ENCODE peak calls at places on chromosomes 2 and 18, in four cellular contexts. W is lower lobe of right lung, T is AG04450, C is WTC11. N is an unnamed sample.

GRCh38 chr2:94995516-94995915 is 30.0 kb upstream of the MAL start:
- DNase-seq in T (no peak), C (no peak), W (peak), N (no peak)

GRCh38 chr2:75787532-75788132 is 76.9 kb upstream of the GCFC2 start:
- DNase-seq in T (no peak), W (no peak), C (no peak), N (no peak)

GRCh38 chr18:49055787-49056186 is 105.0 kb upstream of the SMAD7 start:
- DNase-seq in C (no peak), W (peak), T (no peak), N (no peak)

GRCh38 chr2:68464651-68465050 is 2.4 kb downstream of the FBXO48 start:
- DNase-seq in T (no peak), W (no peak), C (no peak), N (no peak)

GRCh38 chr2:119474371-119475224 is 42.9 kb downstream of the TMEM37 start:
- DNase-seq in C (no peak), W (no peak), T (no peak), N (no peak)

GRCh38 chr2:26979761-26980160 is 9.3 kb downstream of the MAPRE3 start:
- DNase-seq in C (no peak), T (no peak), W (no peak), N (no peak)

GRCh38 chr2:24861500-24861899 is 58.5 kb downstream of the ADCY3 start:
- DNase-seq in W (no peak), C (no peak), T (no peak), N (no peak)

GRCh38 chr2:238968616-238969394 is 120.9 kb downstream of the TWIST2 start:
- DNase-seq in T (no peak), W (no peak), C (no peak), N (no peak)

GRCh38 chr2:232831496-232831895 is 38.6 kb upstream of the SNORC start:
- DNase-seq in T (no peak), C (no peak), W (no peak), N (no peak)

GRCh38 chr18:35619468-35619867 is 37.9 kb downstream of the GALNT1 start:
- DNase-seq in T (no peak), W (no peak), C (no peak), N (no peak)

GRCh38 chr18:35049111-35050003 is 8.1 kb downstream of the MAPRE2 start:
- DNase-seq in T (no peak), W (no peak), C (no peak), N (no peak)

GRCh38 chr2:33221046-33221784 is 255.2 kb upstream of the RASGRP3 start:
- DNase-seq in T (no peak), W (no peak), C (no peak), N (no peak)

GRCh38 chr2:69026026-69026425 is 13.0 kb downstream of the ANTXR1 start:
- DNase-seq in C (peak), T (no peak), W (no peak), N (no peak)

GRCh38 chr2:124027182-124027581 is 2.1 kb downstream of the CNTNAP5 start:
- DNase-seq in W (no peak), C (peak), T (no peak), N (peak)

GRCh38 chr2:47653909-47654789 is 128.8 kb upstream of the MSH6 start:
- DNase-seq in C (peak), W (no peak), T (no peak), N (no peak)

GRCh38 chr2:130358420-130359350 is 2.8 kb downstream of the PTPN18 start:
- DNase-seq in C (no peak), W (no peak), T (no peak), N (no peak)

GRCh38 chr18:58781627-58782194 is 83.0 kb upstream of the ZNF532 start:
- DNase-seq in W (peak), T (no peak), C (peak), N (peak)

GRCh38 chr2:128772671-128773070 is 454.0 kb upstream of the HS6ST1 start:
- DNase-seq in W (no peak), T (no peak), C (no peak), N (no peak)

DNA sequence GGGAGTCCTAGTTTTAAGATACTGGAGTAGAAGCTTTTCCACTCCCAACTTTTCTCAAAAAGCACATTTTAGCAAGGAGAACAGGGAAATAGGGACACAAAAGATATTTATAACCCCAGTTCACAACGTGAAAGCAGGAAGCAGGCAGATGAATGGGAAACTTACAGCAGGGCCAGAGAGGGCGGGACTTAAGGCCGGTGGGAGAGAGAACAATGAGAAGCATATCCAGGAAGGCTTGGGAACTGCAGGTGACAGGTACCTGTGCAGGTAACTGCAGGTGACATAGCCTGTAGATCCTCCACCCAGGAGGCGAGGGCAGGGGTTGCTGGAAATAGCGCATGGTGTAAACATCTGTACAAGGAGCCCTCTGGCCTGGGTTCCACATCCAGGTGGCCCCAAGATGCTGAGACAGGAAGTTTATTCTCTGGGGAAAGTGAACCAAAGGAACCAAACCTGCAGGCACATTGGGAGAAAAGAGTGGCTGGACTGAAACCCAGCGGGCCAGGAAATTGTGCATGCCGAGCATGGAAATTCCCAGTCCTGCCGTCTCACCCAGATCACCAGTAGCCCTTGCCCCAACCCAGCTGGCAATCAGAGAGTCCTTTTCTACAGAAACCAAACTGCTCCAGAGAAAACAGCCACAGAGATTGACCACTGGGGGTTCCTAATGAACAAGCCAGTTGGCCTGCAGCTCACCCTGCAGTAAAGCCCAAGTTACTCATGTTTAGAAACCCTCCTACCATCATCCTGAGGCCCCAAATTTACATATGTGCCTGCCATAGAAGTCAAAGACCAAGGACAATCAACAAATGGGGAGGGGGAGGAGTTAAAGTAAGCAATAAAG is 24.3 kb upstream of the COL6A3 start:
- DNase-seq in T (no peak), C (peak), W (no peak), N (peak)
- TF ChIP-seq CTCF in T (no peak), C (no peak), W (no peak), N (no peak)

GRCh38 chr2:240858321-240858720 is 10.3 kb upstream of the AGXT start:
- DNase-seq in T (no peak), W (no peak), C (no peak), N (no peak)

GRCh38 chr2:240855670-240856069 is 13.0 kb upstream of the AGXT start:
- DNase-seq in T (no peak), W (no peak), C (no peak), N (no peak)

GRCh38 chr2:240857039-240858008 is 11.3 kb upstream of the AGXT start:
- DNase-seq in T (no peak), W (no peak), C (no peak), N (no peak)

GRCh38 chr2:240858871-240859270 is 9.8 kb upstream of the AGXT start:
- DNase-seq in C (no peak), W (no peak), T (no peak), N (no peak)

GRCh38 chr2:240856151-240856980 is 12.3 kb upstream of the AGXT start:
- DNase-seq in T (no peak), W (no peak), C (peak), N (no peak)
- TF ChIP-seq CTCF in T (no peak), W (no peak), C (peak), N (no peak)

GRCh38 chr2:85131116-85131515 is 2.1 kb upstream of the TCF7L1 start:
- DNase-seq in C (peak), T (no peak), W (no peak), N (no peak)
- TF ChIP-seq CTCF in C (no peak), T (peak), W (peak), N (peak)

DNA sequence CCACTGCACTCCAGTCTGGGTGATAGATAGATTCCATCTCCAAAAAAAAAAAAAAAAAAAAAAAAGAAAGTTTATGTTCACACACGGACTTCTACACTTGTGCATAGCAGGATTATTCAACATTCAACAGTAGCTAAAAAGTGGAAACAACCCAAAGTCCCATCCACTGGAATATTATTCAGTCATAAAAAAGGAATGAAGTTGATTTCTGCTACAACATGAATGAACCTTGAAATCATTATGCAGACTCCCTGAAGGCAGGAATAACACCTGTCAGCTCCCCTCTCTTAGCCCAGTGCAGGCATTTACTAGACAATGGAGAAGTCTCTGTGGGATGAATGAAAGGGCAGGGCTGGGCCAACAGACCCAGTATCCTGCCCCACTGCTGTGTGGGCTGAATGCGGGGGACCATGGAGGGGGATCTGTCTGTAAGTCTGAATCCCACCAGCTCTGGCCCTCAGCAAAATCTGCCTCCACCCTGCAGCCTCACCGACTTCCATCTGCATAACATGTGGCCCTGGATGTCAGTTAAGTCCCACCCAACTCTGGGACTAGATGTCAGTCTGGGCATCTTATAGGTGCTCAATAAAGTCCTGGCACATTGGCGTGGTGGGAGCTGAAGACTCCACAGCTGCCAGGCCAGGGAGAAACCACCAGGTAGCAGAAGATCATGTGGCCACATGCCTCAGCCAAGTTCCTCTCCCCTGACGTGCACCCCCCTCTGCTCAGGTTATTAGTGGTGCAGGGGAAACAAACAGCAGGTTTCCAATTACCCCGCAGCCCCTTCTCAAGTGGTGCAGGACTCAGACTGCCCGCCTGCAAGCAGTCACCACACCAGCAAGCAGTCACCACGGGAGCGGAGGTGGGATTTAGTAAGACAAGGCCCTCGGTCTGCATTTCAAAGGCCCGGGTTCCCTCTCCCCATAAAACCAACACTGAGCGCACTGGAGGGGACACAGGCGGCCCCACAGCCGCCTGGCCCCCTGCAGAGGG is 8.9 kb downstream of the ZFP36L2 start:
- DNase-seq in T (no peak), W (no peak), C (peak), N (no peak)
- TF ChIP-seq CTCF in T (no peak), W (no peak), C (no peak), N (no peak)

GRCh38 chr2:41872646-41873045 is 175.2 kb upstream of the PKDCC start:
- DNase-seq in W (no peak), C (no peak), T (no peak), N (no peak)

GRCh38 chr2:41869542-41870256 is 178.1 kb upstream of the PKDCC start:
- DNase-seq in T (peak), C (peak), W (peak), N (no peak)

GRCh38 chr2:41870257-41870570 is 177.6 kb upstream of the PKDCC start:
- DNase-seq in W (no peak), T (no peak), C (no peak), N (no peak)

GRCh38 chr2:41873102-41873501 is 174.7 kb upstream of the PKDCC start:
- DNase-seq in W (no peak), C (no peak), T (no peak), N (no peak)

GRCh38 chr2:41870948-41871522 is 176.8 kb upstream of the PKDCC start:
- DNase-seq in C (peak), W (no peak), T (no peak), N (no peak)
- TF ChIP-seq CTCF in C (no peak), W (peak), T (peak), N (no peak)

N was measured in LNCaP clone FGC.